ENCODE peak calls at places on chromosome 3, in six cellular contexts. T is GM19239; K is lower leg skin; G is stimulated activated CD8-positive, alpha-beta memory T cell treated with anti-CD3 and anti-CD28 coated beads, Interleukin-15, amount 100 ng/mL, for 1 hour; O is mammary epithelial cell; P is PC-3. H is an unnamed sample.

GRCh38 chr3:12984023-12984823 is 89.0 kb downstream of the IQSEC1 start:
- DNase-seq in T (peak; percentile 56), K (peak; percentile 53), G (peak; percentile 25), O (peak; percentile 39), P (peak; percentile 75), H (peak; percentile 32)

GRCh38 chr3:124772081-124772831 is 42.0 kb downstream of the UMPS start:
- DNase-seq in T (no peak), K (peak; percentile 54), G (no peak), O (no peak), P (no peak), H (no peak)

GRCh38 chr3:149581681-149582349 is 76.0 kb downstream of the WWTR1 start:
- DNase-seq in T (no peak), K (peak; percentile 39), G (no peak), O (peak; percentile 98), P (peak; percentile 97), H (peak; percentile 85)

GRCh38 chr3:4824948-4825325 is 154.3 kb upstream of the BHLHE40 start:
- DNase-seq in T (no peak), K (no peak), G (no peak), O (peak; percentile 80), P (peak; percentile 88), H (peak; percentile 75)

GRCh38 chr3:71510485-71510884 is 73.0 kb downstream of the FOXP1 start:
- DNase-seq in T (no peak), K (no peak), G (no peak), O (no peak), P (no peak), H (no peak)

GRCh38 chr3:18423401-18424212 is 1.5 kb downstream of the SATB1 start:
- DNase-seq in T (no peak), K (peak; percentile 57), G (no peak), O (peak; percentile 46), P (peak; percentile 71), H (no peak)

GRCh38 chr3:106688463-106688862 is 688.8 kb upstream of the CCDC54 start:
- DNase-seq in T (no peak), K (peak; percentile 23), G (no peak), O (peak; percentile 88), P (peak; percentile 94), H (peak; percentile 81)

GRCh38 chr3:13623101-13623654 is 74.3 kb downstream of the FBLN2 start:
- DNase-seq in T (no peak), K (no peak), G (no peak), O (peak; percentile 86), P (no peak), H (peak; percentile 77)

GRCh38 chr3:116046350-116046749 is 398.9 kb downstream of the LSAMP start:
- DNase-seq in T (no peak), K (no peak), G (no peak), O (no peak), P (no peak), H (no peak)

GRCh38 chr3:106068795-106069194 is 200.0 kb upstream of the CBLB start:
- DNase-seq in T (peak; percentile 44), K (peak; percentile 33), G (no peak), O (no peak), P (no peak), H (no peak)

GRCh38 chr3:44104668-44105321 is 136.9 kb upstream of the TOPAZ1 start:
- DNase-seq in T (peak; percentile 24), K (no peak), G (no peak), O (peak; percentile 95), P (peak; percentile 93), H (peak; percentile 93)

GRCh38 chr3:170584585-170585007 is 1.3 kb downstream of the SLC7A14 start:
- DNase-seq in T (peak; percentile 35), K (peak; percentile 22), G (no peak), O (peak; percentile 44), P (peak; percentile 53), H (peak; percentile 77)

GRCh38 chr3:110859340-110859739 is 212.3 kb upstream of the NECTIN3 start:
- DNase-seq in T (no peak), K (no peak), G (no peak), O (no peak), P (no peak), H (no peak)

GRCh38 chr3:53949541-53949940 is 57.9 kb upstream of the SELENOK start:
- DNase-seq in T (no peak), K (no peak), G (no peak), O (no peak), P (no peak), H (no peak)

GRCh38 chr3:71066849-71067261 is 516.7 kb downstream of the FOXP1 start:
- DNase-seq in T (no peak), K (no peak), G (no peak), O (peak; percentile 64), P (peak; percentile 48), H (no peak)

GRCh38 chr3:72246685-72247084 is 461.7 kb upstream of the PROK2 start:
- DNase-seq in T (no peak), K (no peak), G (no peak), O (no peak), P (no peak), H (no peak)

GRCh38 chr3:45616158-45616557 is 21.6 kb downstream of the LIMD1 start:
- DNase-seq in T (no peak), K (no peak), G (no peak), O (no peak), P (no peak), H (no peak)

GRCh38 chr3:58874248-58874741 is 175.5 kb downstream of the CFAP20DC start:
- DNase-seq in T (no peak), K (no peak), G (no peak), O (peak; percentile 95), P (peak; percentile 84), H (peak; percentile 53)

GRCh38 chr3:129657261-129658046 is 51.0 kb upstream of the PLXND1 start:
- DNase-seq in T (no peak), K (no peak), G (no peak), O (peak; percentile 8), P (no peak), H (no peak)

GRCh38 chr3:59040902-59041301 is 8.9 kb downstream of the CFAP20DC start:
- DNase-seq in T (no peak), K (no peak), G (no peak), O (no peak), P (no peak), H (no peak)

GRCh38 chr3:127159547-127159946 is 33.4 kb upstream of the PRR23E start:
- DNase-seq in T (no peak), K (no peak), G (no peak), O (no peak), P (no peak), H (no peak)

GRCh38 chr3:48598323-48599076 is 3.4 kb upstream of the COL7A1 start:
- DNase-seq in T (no peak), K (peak; percentile 81), G (no peak), O (peak; percentile 96), P (peak; percentile 94), H (peak; percentile 88)

GRCh38 chr3:54427951-54428871 is 305.9 kb downstream of the CACNA2D3 start:
- DNase-seq in T (peak; percentile 48), K (peak; percentile 68), G (no peak), O (peak; percentile 26), P (peak; percentile 70), H (peak; percentile 33)

GRCh38 chr3:138673641-138674040 is 65.1 kb downstream of the FAIM start:
- DNase-seq in T (no peak), K (no peak), G (no peak), O (peak; percentile 57), P (no peak), H (no peak)

GRCh38 chr3:128618398-128618726 is 32.3 kb downstream of the RPN1 start:
- DNase-seq in T (no peak), K (no peak), G (no peak), O (no peak), P (no peak), H (no peak)

GRCh38 chr3:120137548-120137947 is 43.3 kb upstream of the GSK3B start:
- DNase-seq in T (no peak), K (no peak), G (no peak), O (no peak), P (no peak), H (no peak)

GRCh38 chr3:187403768-187404270 is 35.6 kb downstream of the RTP4 start:
- DNase-seq in T (no peak), K (peak; percentile 17), G (no peak), O (peak; percentile 99), P (peak; percentile 89), H (peak; percentile 80)

GRCh38 chr3:164208846-164209245 is 869.5 kb downstream of the SI start:
- DNase-seq in T (no peak), K (no peak), G (no peak), O (no peak), P (no peak), H (no peak)

GRCh38 chr3:60086811-60087210 is 1037.0 kb upstream of the CFAP20DC start:
- DNase-seq in T (no peak), K (no peak), G (no peak), O (peak; percentile 16), P (peak; percentile 50), H (peak; percentile 0)

GRCh38 chr3:194928831-194929594 is 243.3 kb downstream of the FAM43A start:
- DNase-seq in T (no peak), K (no peak), G (no peak), O (no peak), P (peak; percentile 21), H (no peak)

GRCh38 chr3:71721721-71722157 is 3.5 kb downstream of the EIF4E3 start:
- DNase-seq in T (no peak), K (no peak), G (no peak), O (no peak), P (no peak), H (no peak)

GRCh38 chr3:125076464-125076863 is 20.7 kb upstream of the HEG1 start:
- DNase-seq in T (no peak), K (no peak), G (no peak), O (no peak), P (no peak), H (no peak)

GRCh38 chr3:106276755-106277612 is 408.2 kb upstream of the CBLB start:
- DNase-seq in T (no peak), K (no peak), G (no peak), O (peak; percentile 25), P (no peak), H (no peak)

GRCh38 chr3:73512095-73512494 is 112.6 kb downstream of the PDZRN3 start:
- DNase-seq in T (no peak), K (no peak), G (no peak), O (no peak), P (no peak), H (no peak)

GRCh38 chr3:69542265-69543079 is 156.6 kb upstream of the FRMD4B start:
- DNase-seq in T (no peak), K (no peak), G (no peak), O (peak; percentile 67), P (no peak), H (peak; percentile 51)

GRCh38 chr3:94285874-94286273 is 223.0 kb downstream of the NSUN3 start:
- DNase-seq in T (no peak), K (no peak), G (no peak), O (peak; percentile 5), P (peak; percentile 65), H (peak; percentile 24)

GRCh38 chr3:130839815-130840214 is 54.1 kb upstream of the ATP2C1 start:
- DNase-seq in T (no peak), K (no peak), G (no peak), O (no peak), P (no peak), H (no peak)

GRCh38 chr3:119582178-119582577 is 2.9 kb downstream of the ADPRH start:
- DNase-seq in T (no peak), K (no peak), G (no peak), O (peak; percentile 46), P (no peak), H (no peak)

H was measured in RWPE1.